ENCODE peak calls at places on chromosomes 7 and 10, in five cellular contexts. R is MCF 10A, O is EH, P is smooth muscle cell of the brain vasculature, Y is NCI-H1694 treated with DMSO at 0.1 percent for 48 hours. M is an unnamed sample.
A peak's percentile ranks its signal among the peaks of the same experiment; 100 is the strongest.

GRCh38 chr7:127652333-127653248 is 597 bp downstream of the SND1 start:
- DNase-seq in R (peak; percentile 30), O (peak; percentile 65), P (no peak), Y (no peak), M (no peak)

GRCh38 chr10:6068422-6068821 is 6.3 kb upstream of the IL2RA start:
- DNase-seq in R (no peak), O (no peak), P (no peak), Y (no peak), M (no peak)

GRCh38 chr7:110522751-110523200 is 568.2 kb upstream of the LRRN3 start:
- DNase-seq in R (peak; percentile 11), O (no peak), P (peak; percentile 62), Y (peak; percentile 93), M (peak; percentile 36)

GRCh38 chr7:30470163-30470770 is 8.3 kb downstream of the NOD1 start:
- DNase-seq in R (no peak), O (peak; percentile 34), P (no peak), Y (no peak), M (no peak)

GRCh38 chr10:132237871-132238270 is 51.1 kb downstream of the DPYSL4 start:
- DNase-seq in R (no peak), O (no peak), P (no peak), Y (no peak), M (no peak)

GRCh38 chr10:42936580-42936979 is 140.3 kb upstream of the RET start:
- DNase-seq in R (no peak), O (no peak), P (no peak), Y (no peak), M (no peak)

GRCh38 chr10:50992356-50992866 is 81.9 kb upstream of the PRKG1 start:
- DNase-seq in R (no peak), O (no peak), P (no peak), Y (no peak), M (no peak)

GRCh38 chr10:102267748-102268147 is 22.4 kb downstream of the GBF1 start:
- DNase-seq in R (peak; percentile 59), O (peak; percentile 76), P (no peak), Y (no peak), M (no peak)

GRCh38 chr10:93471110-93471651 is 11.0 kb downstream of the MYOF start:
- DNase-seq in R (peak; percentile 87), O (peak; percentile 98), P (peak; percentile 90), Y (no peak), M (peak; percentile 90)

GRCh38 chr10:119421887-119422684 is 120.4 kb downstream of the RGS10 start:
- DNase-seq in R (no peak), O (peak; percentile 64), P (no peak), Y (no peak), M (no peak)

GRCh38 chr10:92753865-92754264 is 64.1 kb downstream of the HHEX start:
- DNase-seq in R (no peak), O (no peak), P (no peak), Y (no peak), M (no peak)

GRCh38 chr10:92573091-92573797 is 649 bp downstream of the IDE start:
- DNase-seq in R (peak; percentile 55), O (peak; percentile 57), P (no peak), Y (no peak), M (peak; percentile 35)

GRCh38 chr10:100653957-100654834 is 91.2 kb upstream of the PAX2 start:
- DNase-seq in R (no peak), O (peak; percentile 20), P (no peak), Y (peak; percentile 53), M (no peak)

GRCh38 chr10:34229917-34230316 is 585.2 kb downstream of the PARD3 start:
- DNase-seq in R (no peak), O (no peak), P (no peak), Y (no peak), M (no peak)

GRCh38 chr10:43461950-43462349 is 25.0 kb downstream of the ZNF487 start:
- DNase-seq in R (peak; percentile 83), O (peak; percentile 76), P (peak; percentile 70), Y (peak; percentile 83), M (peak; percentile 59)

GRCh38 chr10:56481521-56482091 is 120.5 kb upstream of the ZWINT start:
- DNase-seq in R (no peak), O (no peak), P (no peak), Y (no peak), M (no peak)

GRCh38 chr10:480928-481551 is 208.4 kb downstream of the DIP2C start:
- DNase-seq in R (no peak), O (no peak), P (no peak), Y (peak; percentile 87), M (no peak)

GRCh38 chr7:274262-274661 is 15.7 kb upstream of the FOXL3 start:
- DNase-seq in R (no peak), O (no peak), P (no peak), Y (no peak), M (no peak)

GRCh38 chr10:126640391-126640790 is 30.1 kb downstream of the C10orf90 start:
- DNase-seq in R (peak; percentile 81), O (no peak), P (no peak), Y (no peak), M (peak; percentile 53)

GRCh38 chr10:16545126-16545736 is 23.6 kb upstream of the C1QL3 start:
- DNase-seq in R (peak; percentile 48), O (peak; percentile 47), P (no peak), Y (peak; percentile 42), M (no peak)

GRCh38 chr7:23357190-23358093 is 58.3 kb downstream of the MALSU1 start:
- DNase-seq in R (peak; percentile 74), O (peak; percentile 34), P (no peak), Y (peak; percentile 49), M (peak; percentile 78)

GRCh38 chr7:95190515-95190914 is 133.8 kb downstream of the PON1 start:
- DNase-seq in R (no peak), O (peak; percentile 25), P (no peak), Y (no peak), M (peak; percentile 32)

GRCh38 chr7:83738436-83738835 is 89.5 kb upstream of the SEMA3E start:
- DNase-seq in R (no peak), O (no peak), P (no peak), Y (no peak), M (no peak)

GRCh38 chr7:124811341-124811740 is 45.7 kb upstream of the GPR37 start:
- DNase-seq in R (no peak), O (no peak), P (no peak), Y (no peak), M (no peak)

GRCh38 chr10:9253121-9253520 is 1198.6 kb downstream of the GATA3 start:
- DNase-seq in R (peak; percentile 43), O (peak; percentile 60), P (no peak), Y (no peak), M (no peak)

GRCh38 chr7:21497072-21497471 is 45.8 kb upstream of the DNAH11 start:
- DNase-seq in R (peak; percentile 18), O (peak; percentile 35), P (no peak), Y (no peak), M (peak; percentile 38)

GRCh38 chr7:14900051-14900450 is 2.5 kb downstream of the DGKB start:
- DNase-seq in R (peak; percentile 14), O (peak; percentile 2), P (no peak), Y (no peak), M (no peak)

GRCh38 chr7:150322114-150322832 is 882 bp upstream of the LRRC61 start:
- DNase-seq in R (no peak), O (no peak), P (no peak), Y (peak; percentile 9), M (no peak)

GRCh38 chr10:21989453-21990154 is 13.9 kb downstream of the DNAJC1 start:
- DNase-seq in R (peak; percentile 74), O (peak; percentile 66), P (no peak), Y (peak; percentile 15), M (peak; percentile 30)

GRCh38 chr10:84193846-84194423 is 402 bp upstream of the CDHR1 start:
- DNase-seq in R (no peak), O (no peak), P (no peak), Y (no peak), M (no peak)

GRCh38 chr7:89377219-89377618 is 581.7 kb upstream of the TEX47 start:
- DNase-seq in R (no peak), O (no peak), P (no peak), Y (no peak), M (no peak)

GRCh38 chr10:69876286-69876685 is 74.6 kb downstream of the COL13A1 start:
- DNase-seq in R (no peak), O (no peak), P (no peak), Y (no peak), M (no peak)

GRCh38 chr10:124308351-124308645 is 110.4 kb downstream of the OAT start:
- DNase-seq in R (no peak), O (no peak), P (no peak), Y (no peak), M (no peak)

GRCh38 chr10:6065845-6066244 is 3.7 kb upstream of the IL2RA start:
- DNase-seq in R (no peak), O (no peak), P (no peak), Y (no peak), M (no peak)

GRCh38 chr7:102129636-102130370 is 156.9 kb upstream of the SH2B2 start:
- DNase-seq in R (no peak), O (no peak), P (no peak), Y (no peak), M (no peak)

GRCh38 chr10:132691711-132692153 is 94.2 kb downstream of the NKX6-2 start:
- DNase-seq in R (no peak), O (no peak), P (no peak), Y (no peak), M (no peak)